ENCODE peak calls at places on chromosome 11, in five cellular contexts. P, C, S, Z and X are unnamed samples.

GRCh38 chr11:115869780-115870431 is 365.7 kb upstream of the CADM1 start:
- DNase-seq in P (no peak), C (no peak), S (no peak), Z (no peak), X (no peak)

GRCh38 chr11:9461760-9462134 is 935 bp downstream of the ZNF143 start:
- DNase-seq in P (no peak), C (no peak), S (no peak), Z (no peak), X (peak)

GRCh38 chr11:128802358-128802981 is 64.6 kb downstream of the KCNJ1 start:
- DNase-seq in P (no peak), C (no peak), S (no peak), Z (no peak), X (no peak)

GRCh38 chr11:107859459-107860239 is 1.1 kb upstream of the SLC35F2 start:
- DNase-seq in P (peak), C (no peak), S (peak), Z (peak), X (peak)

GRCh38 chr11:61149624-61150615 is 11.3 kb downstream of the VPS37C start:
- DNase-seq in P (no peak), C (no peak), S (no peak), Z (no peak), X (no peak)

GRCh38 chr11:8111636-8112035 is 30.6 kb downstream of the TUB start:
- DNase-seq in P (no peak), C (no peak), S (no peak), Z (no peak), X (no peak)

GRCh38 chr11:79369094-79369493 is 71.7 kb downstream of the TENM4 start:
- DNase-seq in P (no peak), C (no peak), S (no peak), Z (no peak), X (no peak)

GRCh38 chr11:113168804-113169342 is 145.5 kb upstream of the TTC12 start:
- DNase-seq in P (no peak), C (no peak), S (no peak), Z (no peak), X (no peak)

GRCh38 chr11:111939836-111940604 is 2.9 kb downstream of the DIXDC1 start:
- DNase-seq in P (no peak), C (peak), S (no peak), Z (no peak), X (peak)

GRCh38 chr11:69574383-69575255 is 66.3 kb upstream of the CCND1 start:
- DNase-seq in P (no peak), C (no peak), S (no peak), Z (no peak), X (no peak)

GRCh38 chr11:17954395-17955252 is 58.2 kb downstream of the SERGEF start:
- DNase-seq in P (no peak), C (no peak), S (no peak), Z (no peak), X (peak)

GRCh38 chr11:78256962-78257361 is 68.2 kb downstream of the USP35 start:
- DNase-seq in P (peak), C (peak), S (peak), Z (peak), X (peak)

GRCh38 chr11:57761301-57762234 is at the start of gene CTNND1:
- DNase-seq in P (peak), C (peak), S (peak), Z (peak), X (peak)

GRCh38 chr11:71449596-71449995 is 1.4 kb upstream of the DHCR7 start:
- DNase-seq in P (no peak), C (no peak), S (no peak), Z (no peak), X (no peak)

GRCh38 chr11:47108214-47108613 is 68.5 kb downstream of the ARFGAP2 start:
- DNase-seq in P (no peak), C (no peak), S (no peak), Z (no peak), X (no peak)

GRCh38 chr11:200224-201003 is 6.8 kb downstream of the BET1L start:
- DNase-seq in P (peak), C (peak), S (no peak), Z (no peak), X (no peak)

GRCh38 chr11:15446929-15447328 is 332.2 kb downstream of the INSC start:
- DNase-seq in P (no peak), C (no peak), S (no peak), Z (no peak), X (no peak)

GRCh38 chr11:73862971-73863370 is 13.7 kb downstream of the COA4 start:
- DNase-seq in P (no peak), C (no peak), S (no peak), Z (no peak), X (no peak)

GRCh38 chr11:61587541-61587941 is 6.7 kb upstream of the SYT7 start:
- DNase-seq in P (peak), C (no peak), S (peak), Z (peak), X (peak)

GRCh38 chr11:119691020-119691666 is 37.9 kb downstream of the NECTIN1 start:
- DNase-seq in P (no peak), C (no peak), S (no peak), Z (no peak), X (no peak)

GRCh38 chr11:119693253-119693815 is 35.7 kb downstream of the NECTIN1 start:
- DNase-seq in P (no peak), C (no peak), S (no peak), Z (no peak), X (no peak)

GRCh38 chr11:119694334-119694733 is 34.7 kb downstream of the NECTIN1 start:
- DNase-seq in P (no peak), C (no peak), S (no peak), Z (no peak), X (no peak)

GRCh38 chr11:119691701-119692546 is 37.1 kb downstream of the NECTIN1 start:
- DNase-seq in P (no peak), C (no peak), S (no peak), Z (no peak), X (no peak)

DNA sequence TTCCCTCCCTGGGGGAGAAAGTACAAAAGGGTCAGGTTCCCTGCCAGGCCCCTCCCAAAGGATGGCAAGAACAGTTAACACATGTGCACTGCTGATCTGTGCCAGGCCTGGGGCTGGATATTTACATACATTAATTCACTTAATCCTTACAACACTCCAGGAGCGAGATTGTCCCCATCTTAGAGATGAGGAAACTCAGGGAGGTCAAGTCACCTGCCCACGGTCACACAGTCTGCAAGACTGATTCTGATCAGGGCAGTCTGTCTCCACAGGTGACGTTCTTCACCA is 36.5 kb downstream of the NECTIN1 start:
- DNase-seq in P (no peak), C (no peak), S (no peak), Z (no peak), X (no peak)
- H3K4me3 ChIP-seq in P (no peak), C (no peak), S (no peak), Z (no peak), X (no peak)

GRCh38 chr11:3892156-3892555 is 36.7 kb downstream of the STIM1 start:
- DNase-seq in P (no peak), C (no peak), S (no peak), Z (no peak), X (no peak)
- TF ChIP-seq CTCF in P (no peak), C (no peak), S (no peak), Z (no peak), X (no peak)

DNA sequence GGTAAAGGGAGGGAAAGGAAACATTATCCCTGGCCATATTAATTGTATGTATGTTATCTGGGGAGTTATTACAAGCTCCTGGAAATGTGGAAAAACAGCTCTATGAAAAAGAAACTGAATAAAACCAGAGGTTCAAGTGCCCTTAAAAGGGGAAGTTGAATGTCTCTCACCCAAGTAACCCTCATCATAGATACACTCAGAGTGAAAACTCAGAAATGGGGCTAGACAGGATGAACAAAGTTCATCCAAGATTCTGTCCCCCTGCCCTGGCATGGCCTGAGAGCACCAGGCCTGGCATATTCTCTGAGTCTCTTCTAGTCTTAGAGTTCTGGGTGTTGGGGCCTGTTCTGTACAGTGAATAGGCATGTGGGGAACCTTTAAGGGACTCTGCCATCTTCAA is 76.2 kb downstream of the TRAF6 start:
- DNase-seq in P (no peak), C (no peak), S (no peak), Z (no peak), X (no peak)
- H3K4me3 ChIP-seq in P (no peak), C (no peak), S (no peak), Z (no peak), X (no peak)

DNA sequence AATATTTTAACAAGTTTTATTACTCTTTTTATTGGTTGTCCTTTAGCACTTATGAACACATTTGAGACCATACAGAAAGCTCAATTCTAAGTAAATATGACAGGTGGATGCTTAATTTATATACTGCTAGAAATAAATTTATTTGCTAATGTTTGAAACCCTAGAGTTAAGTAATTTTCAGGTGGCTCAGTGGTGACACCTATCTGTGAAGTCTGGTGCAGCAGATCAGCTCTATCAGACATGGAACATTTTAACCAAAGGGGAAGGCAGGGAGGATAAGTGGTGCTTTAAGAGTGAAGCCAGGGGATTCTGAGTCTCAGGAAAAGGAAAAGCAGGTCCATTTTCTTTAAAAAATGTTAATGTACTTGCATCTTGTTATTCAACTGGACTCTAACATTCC is 175.8 kb downstream of the DSCAML1 start:
- DNase-seq in P (no peak), C (no peak), S (no peak), Z (no peak), X (peak)
- TF ChIP-seq CTCF in P (peak), C (no peak), S (peak), Z (peak), X (peak)

GRCh38 chr11:36566407-36567053 is 1.3 kb upstream of the RAG1 start:
- DNase-seq in P (no peak), C (no peak), S (no peak), Z (no peak), X (no peak)

GRCh38 chr11:36569095-36569494 is 1.3 kb downstream of the RAG1 start:
- DNase-seq in P (no peak), C (no peak), S (no peak), Z (no peak), X (no peak)

GRCh38 chr11:36565033-36565610 is 2.7 kb upstream of the RAG1 start:
- DNase-seq in P (no peak), C (no peak), S (no peak), Z (no peak), X (no peak)

GRCh38 chr11:36567684-36568083 is at the start of gene RAG1:
- DNase-seq in P (no peak), C (no peak), S (no peak), Z (no peak), X (no peak)

DNA sequence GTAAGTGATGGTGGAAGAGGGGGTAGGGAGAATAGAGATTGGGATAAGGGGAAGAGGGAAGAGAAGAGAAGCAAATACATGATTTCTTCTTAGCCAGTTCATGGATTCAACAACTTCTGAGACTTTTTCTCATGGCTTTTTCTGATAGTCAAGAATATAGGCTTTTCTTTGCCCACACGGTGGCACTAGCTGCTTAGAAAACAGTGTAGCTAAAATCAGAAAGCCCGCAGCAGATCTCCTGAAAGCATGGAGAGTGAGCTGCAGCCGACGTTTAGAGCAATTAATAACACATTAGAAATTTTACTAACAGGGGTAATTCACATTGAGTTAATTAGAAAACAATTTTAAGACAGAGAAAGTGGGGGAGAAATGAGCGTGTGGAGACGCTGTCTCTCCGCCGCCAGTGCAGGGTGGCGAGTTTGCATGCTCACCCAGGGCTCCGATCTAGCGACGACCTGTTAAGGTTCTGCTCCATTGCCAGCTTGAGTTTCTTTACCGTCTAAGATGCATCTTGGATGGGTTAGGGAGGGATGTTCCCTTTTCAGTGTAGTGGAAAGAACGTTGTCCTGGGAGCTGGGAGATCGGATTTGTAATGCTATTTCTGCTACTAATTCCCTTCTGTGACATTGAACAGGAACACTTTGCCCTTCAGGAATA is 3.3 kb upstream of the RAG1 start:
- DNase-seq in P (peak), C (no peak), S (no peak), Z (no peak), X (peak)
- H3K4me3 ChIP-seq in P (no peak), C (peak), S (peak), Z (peak), X (no peak)